ENCODE peak calls at places on chromosomes 3 and 15, in eight cellular contexts. One of them, this sample, is unnamed.

GRCh38 chr3:65833761-65834505 is 204.8 kb downstream of the MAGI1 start:
- DNase-seq in fibroblast of mammary gland: peak
- DNase-seq in thyroid gland: no peak
- DNase-seq in SK-N-SH: no peak
- DNase-seq in Calu3: no peak
- DNase-seq in uterus: no peak
- DNase-seq in nephron progenitor cell: no peak
- DNase-seq in GM23338: no peak
- DNase-seq in this sample: no peak

GRCh38 chr3:115787818-115788217 is 164.5 kb downstream of the GAP43 start:
- DNase-seq in fibroblast of mammary gland: no peak
- DNase-seq in thyroid gland: no peak
- DNase-seq in SK-N-SH: no peak
- DNase-seq in Calu3: no peak
- DNase-seq in uterus: no peak
- DNase-seq in nephron progenitor cell: no peak
- DNase-seq in GM23338: no peak
- DNase-seq in this sample: no peak

GRCh38 chr15:43877371-43877770 is 50.6 kb downstream of the WDR76 start:
- DNase-seq in fibroblast of mammary gland: no peak
- DNase-seq in thyroid gland: peak
- DNase-seq in SK-N-SH: no peak
- DNase-seq in Calu3: no peak
- DNase-seq in uterus: no peak
- DNase-seq in nephron progenitor cell: no peak
- DNase-seq in GM23338: no peak
- DNase-seq in this sample: no peak

GRCh38 chr3:150308481-150308918 is 99.6 kb upstream of the TSC22D2 start:
- DNase-seq in fibroblast of mammary gland: no peak
- DNase-seq in thyroid gland: no peak
- DNase-seq in SK-N-SH: no peak
- DNase-seq in Calu3: peak
- DNase-seq in uterus: no peak
- DNase-seq in nephron progenitor cell: no peak
- DNase-seq in GM23338: no peak
- DNase-seq in this sample: no peak

GRCh38 chr3:139482206-139482605 is 5.9 kb upstream of the RBP2 start:
- DNase-seq in fibroblast of mammary gland: no peak
- DNase-seq in thyroid gland: no peak
- DNase-seq in SK-N-SH: no peak
- DNase-seq in Calu3: no peak
- DNase-seq in uterus: no peak
- DNase-seq in nephron progenitor cell: no peak
- DNase-seq in GM23338: no peak
- DNase-seq in this sample: no peak

GRCh38 chr3:97658670-97659285 is 105.8 kb upstream of the ARL6 start:
- DNase-seq in fibroblast of mammary gland: peak
- DNase-seq in thyroid gland: no peak
- DNase-seq in SK-N-SH: peak
- DNase-seq in Calu3: peak
- DNase-seq in uterus: no peak
- DNase-seq in nephron progenitor cell: peak
- DNase-seq in GM23338: peak
- DNase-seq in this sample: no peak

GRCh38 chr15:83626171-83626802 is 27.6 kb upstream of the ADAMTSL3 start:
- DNase-seq in fibroblast of mammary gland: peak
- DNase-seq in thyroid gland: no peak
- DNase-seq in SK-N-SH: no peak
- DNase-seq in Calu3: no peak
- DNase-seq in uterus: no peak
- DNase-seq in nephron progenitor cell: no peak
- DNase-seq in GM23338: no peak
- DNase-seq in this sample: no peak

GRCh38 chr3:53949541-53949940 is 57.9 kb upstream of the SELENOK start:
- DNase-seq in fibroblast of mammary gland: no peak
- DNase-seq in thyroid gland: no peak
- DNase-seq in SK-N-SH: peak
- DNase-seq in Calu3: no peak
- DNase-seq in uterus: no peak
- DNase-seq in nephron progenitor cell: no peak
- DNase-seq in GM23338: no peak
- DNase-seq in this sample: no peak

GRCh38 chr3:49339593-49339946 is 283 bp downstream of the USP4 start:
- DNase-seq in fibroblast of mammary gland: no peak
- DNase-seq in thyroid gland: peak
- DNase-seq in SK-N-SH: peak
- DNase-seq in Calu3: peak
- DNase-seq in uterus: peak
- DNase-seq in nephron progenitor cell: peak
- DNase-seq in GM23338: peak
- DNase-seq in this sample: no peak

GRCh38 chr15:89167267-89168176 is 53.9 kb downstream of the RLBP1 start:
- DNase-seq in fibroblast of mammary gland: peak
- DNase-seq in thyroid gland: peak
- DNase-seq in SK-N-SH: no peak
- DNase-seq in Calu3: peak
- DNase-seq in uterus: no peak
- DNase-seq in nephron progenitor cell: no peak
- DNase-seq in GM23338: no peak
- DNase-seq in this sample: no peak

GRCh38 chr3:173586176-173586575 is 188.6 kb downstream of the NLGN1 start:
- DNase-seq in fibroblast of mammary gland: no peak
- DNase-seq in thyroid gland: no peak
- DNase-seq in SK-N-SH: no peak
- DNase-seq in Calu3: no peak
- DNase-seq in uterus: no peak
- DNase-seq in nephron progenitor cell: no peak
- DNase-seq in GM23338: no peak
- DNase-seq in this sample: no peak

GRCh38 chr15:92636950-92637481 is 18.6 kb downstream of the FAM174B start:
- DNase-seq in fibroblast of mammary gland: no peak
- DNase-seq in thyroid gland: peak
- DNase-seq in SK-N-SH: peak
- DNase-seq in Calu3: peak
- DNase-seq in uterus: peak
- DNase-seq in nephron progenitor cell: peak
- DNase-seq in GM23338: peak
- DNase-seq in this sample: peak

GRCh38 chr3:129312021-129312639 is 33.5 kb downstream of the HMCES start:
- DNase-seq in fibroblast of mammary gland: peak
- DNase-seq in thyroid gland: no peak
- DNase-seq in SK-N-SH: no peak
- DNase-seq in Calu3: no peak
- DNase-seq in uterus: no peak
- DNase-seq in nephron progenitor cell: no peak
- DNase-seq in GM23338: no peak
- DNase-seq in this sample: no peak

GRCh38 chr3:6099458-6100137 is 761.3 kb upstream of the GRM7 start:
- DNase-seq in fibroblast of mammary gland: no peak
- DNase-seq in thyroid gland: no peak
- DNase-seq in SK-N-SH: no peak
- DNase-seq in Calu3: no peak
- DNase-seq in uterus: no peak
- DNase-seq in nephron progenitor cell: no peak
- DNase-seq in GM23338: no peak
- DNase-seq in this sample: no peak

GRCh38 chr3:58835075-58835474 is 168.5 kb upstream of the FAM3D start:
- DNase-seq in fibroblast of mammary gland: peak
- DNase-seq in thyroid gland: no peak
- DNase-seq in SK-N-SH: no peak
- DNase-seq in Calu3: no peak
- DNase-seq in uterus: no peak
- DNase-seq in nephron progenitor cell: no peak
- DNase-seq in GM23338: no peak
- DNase-seq in this sample: no peak

GRCh38 chr15:73907018-73907394 is 19.3 kb upstream of the LOXL1 start:
- DNase-seq in fibroblast of mammary gland: no peak
- DNase-seq in thyroid gland: no peak
- DNase-seq in SK-N-SH: no peak
- DNase-seq in Calu3: no peak
- DNase-seq in uterus: no peak
- DNase-seq in nephron progenitor cell: no peak
- DNase-seq in GM23338: no peak
- DNase-seq in this sample: no peak

GRCh38 chr3:126926684-126927404 is 56.1 kb upstream of the PLXNA1 start:
- DNase-seq in fibroblast of mammary gland: peak
- DNase-seq in thyroid gland: no peak
- DNase-seq in SK-N-SH: no peak
- DNase-seq in Calu3: no peak
- DNase-seq in uterus: peak
- DNase-seq in nephron progenitor cell: no peak
- DNase-seq in GM23338: no peak
- DNase-seq in this sample: peak
- TF ChIP-seq CTCF in fibroblast of mammary gland: peak
- TF ChIP-seq CTCF in thyroid gland: no peak
- TF ChIP-seq CTCF in SK-N-SH: peak
- TF ChIP-seq CTCF in Calu3: no peak
- TF ChIP-seq CTCF in uterus: peak
- TF ChIP-seq CTCF in nephron progenitor cell: no peak
- TF ChIP-seq CTCF in GM23338: no peak
- TF ChIP-seq CTCF in this sample: no peak

DNA sequence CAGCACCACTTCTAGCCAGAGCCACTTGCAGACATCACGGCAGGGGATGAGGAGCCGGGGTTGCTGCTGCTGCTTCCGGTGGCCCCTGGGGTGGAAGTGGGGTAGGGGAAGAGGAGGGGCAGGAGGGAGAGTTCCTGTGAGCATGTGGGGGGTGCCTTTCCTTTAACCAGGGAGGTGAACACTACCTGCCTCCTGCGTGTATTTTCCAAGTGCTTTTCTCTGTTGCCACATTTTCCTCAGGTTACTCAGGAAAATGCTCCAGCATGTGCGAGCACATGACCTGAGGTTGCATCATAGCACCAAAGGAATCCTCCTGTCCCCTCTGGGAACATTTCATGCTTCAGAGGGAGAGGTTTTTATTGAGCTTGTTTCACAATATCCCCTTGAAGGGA is 12.2 kb upstream of the SACM1L start:
- DNase-seq in fibroblast of mammary gland: peak
- DNase-seq in thyroid gland: peak
- DNase-seq in SK-N-SH: no peak
- DNase-seq in Calu3: no peak
- DNase-seq in uterus: peak
- DNase-seq in nephron progenitor cell: no peak
- DNase-seq in GM23338: peak
- DNase-seq in this sample: no peak
- TF ChIP-seq CTCF in fibroblast of mammary gland: no peak
- TF ChIP-seq CTCF in thyroid gland: no peak
- TF ChIP-seq CTCF in SK-N-SH: no peak
- TF ChIP-seq CTCF in Calu3: no peak
- TF ChIP-seq CTCF in uterus: no peak
- TF ChIP-seq CTCF in nephron progenitor cell: no peak
- TF ChIP-seq CTCF in GM23338: no peak
- TF ChIP-seq CTCF in this sample: no peak

GRCh38 chr15:64685230-64685886 is 90.0 kb downstream of the RBPMS2 start:
- DNase-seq in fibroblast of mammary gland: no peak
- DNase-seq in thyroid gland: no peak
- DNase-seq in SK-N-SH: no peak
- DNase-seq in Calu3: no peak
- DNase-seq in uterus: no peak
- DNase-seq in nephron progenitor cell: no peak
- DNase-seq in GM23338: peak
- DNase-seq in this sample: no peak

GRCh38 chr15:64687167-64688085 is 88.0 kb downstream of the RBPMS2 start:
- DNase-seq in fibroblast of mammary gland: no peak
- DNase-seq in thyroid gland: no peak
- DNase-seq in SK-N-SH: no peak
- DNase-seq in Calu3: no peak
- DNase-seq in uterus: no peak
- DNase-seq in nephron progenitor cell: no peak
- DNase-seq in GM23338: no peak
- DNase-seq in this sample: no peak

GRCh38 chr15:64688179-64688578 is 87.2 kb downstream of the RBPMS2 start:
- DNase-seq in fibroblast of mammary gland: no peak
- DNase-seq in thyroid gland: no peak
- DNase-seq in SK-N-SH: no peak
- DNase-seq in Calu3: no peak
- DNase-seq in uterus: no peak
- DNase-seq in nephron progenitor cell: no peak
- DNase-seq in GM23338: no peak
- DNase-seq in this sample: no peak

GRCh38 chr15:64688770-64689169 is 86.6 kb downstream of the RBPMS2 start:
- DNase-seq in fibroblast of mammary gland: no peak
- DNase-seq in thyroid gland: no peak
- DNase-seq in SK-N-SH: no peak
- DNase-seq in Calu3: no peak
- DNase-seq in uterus: no peak
- DNase-seq in nephron progenitor cell: no peak
- DNase-seq in GM23338: no peak
- DNase-seq in this sample: no peak

DNA sequence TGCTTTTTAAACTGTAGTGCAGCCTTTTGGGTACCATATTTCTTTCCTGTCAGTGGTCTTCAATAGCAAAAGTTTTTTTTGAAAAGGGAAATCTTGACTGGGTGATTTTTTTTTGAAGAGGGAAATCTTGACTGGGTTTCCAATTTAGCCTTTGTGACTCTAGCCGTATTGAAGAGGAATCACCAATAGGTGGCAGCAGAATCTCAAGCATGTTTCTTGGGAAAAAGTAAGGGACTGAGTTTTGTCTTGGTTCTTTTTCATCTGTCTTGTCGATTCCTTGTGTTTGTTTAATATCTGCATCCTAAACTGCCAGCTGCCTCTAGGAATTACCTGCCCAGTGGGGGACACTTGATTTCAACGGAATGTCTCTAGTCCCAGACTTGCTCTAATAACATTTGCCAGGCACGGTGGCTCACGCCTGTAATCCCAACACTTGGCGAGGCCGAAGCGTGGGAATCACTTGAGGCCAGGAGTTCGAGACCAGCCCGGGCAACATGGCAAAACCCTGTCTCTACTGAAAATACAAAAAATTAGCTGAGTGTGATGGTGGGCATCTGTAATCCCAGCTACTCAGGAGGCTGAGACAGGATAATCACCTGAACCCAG is 89.2 kb downstream of the RBPMS2 start:
- DNase-seq in fibroblast of mammary gland: peak
- DNase-seq in thyroid gland: no peak
- DNase-seq in SK-N-SH: peak
- DNase-seq in Calu3: peak
- DNase-seq in uterus: peak
- DNase-seq in nephron progenitor cell: no peak
- DNase-seq in GM23338: peak
- DNase-seq in this sample: no peak
- TF ChIP-seq CTCF in fibroblast of mammary gland: peak
- TF ChIP-seq CTCF in thyroid gland: peak
- TF ChIP-seq CTCF in SK-N-SH: peak
- TF ChIP-seq CTCF in Calu3: peak
- TF ChIP-seq CTCF in uterus: peak
- TF ChIP-seq CTCF in nephron progenitor cell: peak
- TF ChIP-seq CTCF in GM23338: peak
- TF ChIP-seq CTCF in this sample: peak

GRCh38 chr15:35522061-35522460 is 23.9 kb downstream of the DPH6 start:
- DNase-seq in fibroblast of mammary gland: peak
- DNase-seq in thyroid gland: no peak
- DNase-seq in SK-N-SH: peak
- DNase-seq in Calu3: no peak
- DNase-seq in uterus: no peak
- DNase-seq in nephron progenitor cell: no peak
- DNase-seq in GM23338: peak
- DNase-seq in this sample: no peak
- TF ChIP-seq CTCF in fibroblast of mammary gland: no peak
- TF ChIP-seq CTCF in thyroid gland: no peak
- TF ChIP-seq CTCF in SK-N-SH: no peak
- TF ChIP-seq CTCF in Calu3: no peak
- TF ChIP-seq CTCF in uterus: no peak
- TF ChIP-seq CTCF in nephron progenitor cell: no peak
- TF ChIP-seq CTCF in GM23338: no peak
- TF ChIP-seq CTCF in this sample: no peak